ENCODE peak calls at places on chromosomes 6 and 20, in six cellular contexts. O is lung; A is substantia nigra; S is testis; E is CD4-positive, alpha-beta T cell; V is RWPE1. I is an unnamed sample.

GRCh38 chr6:134438825-134439224 is 120.9 kb upstream of the SGK1 start:
- DNase-seq in E (no peak), S (no peak), O (no peak), A (no peak), V (no peak), I (no peak)

GRCh38 chr6:155272353-155273222 is 8.8 kb downstream of the CLDN20 start:
- DNase-seq in A (no peak), S (no peak), V (no peak), E (no peak), O (no peak), I (no peak)

GRCh38 chr6:113065606-113066005 is 718.5 kb downstream of the RFPL4B start:
- DNase-seq in E (no peak), O (no peak), S (no peak), V (no peak), A (no peak), I (no peak)

GRCh38 chr20:57648878-57649616 is 28.8 kb upstream of the ZBP1 start:
- DNase-seq in O (no peak), V (no peak), E (peak; percentile 15), S (no peak), A (no peak), I (peak; percentile 17)

GRCh38 chr6:147390909-147391536 is 117.5 kb upstream of the SAMD5 start:
- DNase-seq in S (peak; percentile 43), V (peak; percentile 13), O (no peak), A (no peak), E (no peak), I (no peak)

GRCh38 chr6:72084992-72085569 is 198.7 kb downstream of the RIMS1 start:
- DNase-seq in A (no peak), S (no peak), O (no peak), E (no peak), V (no peak), I (no peak)

GRCh38 chr20:33630507-33630906 is 31.6 kb upstream of the C20orf144 start:
- DNase-seq in S (no peak), O (no peak), E (no peak), V (no peak), A (no peak), I (no peak)

GRCh38 chr6:132130530-132131298 is 179.5 kb upstream of the CCN2 start:
- DNase-seq in V (no peak), O (no peak), A (no peak), S (peak; percentile 30), E (no peak), I (no peak)

GRCh38 chr20:9298906-9299305 is 215.5 kb upstream of the LAMP5 start:
- DNase-seq in V (no peak), E (no peak), A (no peak), S (no peak), O (no peak), I (no peak)

GRCh38 chr6:19472168-19472567 is 365.0 kb upstream of the ID4 start:
- DNase-seq in V (peak; percentile 82), O (no peak), E (no peak), A (no peak), S (no peak), I (no peak)

GRCh38 chr6:35786810-35787209 is 6.0 kb downstream of the CLPSL1 start:
- DNase-seq in A (no peak), S (no peak), O (no peak), V (no peak), E (no peak), I (no peak)

GRCh38 chr6:152136449-152136825 is 329.0 kb downstream of the ESR1 start:
- DNase-seq in O (no peak), V (no peak), S (no peak), A (no peak), E (no peak), I (no peak)

GRCh38 chr6:158518196-158519127 is 41.4 kb upstream of the TMEM181 start:
- DNase-seq in E (peak; percentile 49), S (peak; percentile 66), O (no peak), V (peak; percentile 86), A (no peak), I (peak; percentile 55)

GRCh38 chr20:45067558-45067957 is 33.4 kb downstream of the KCNS1 start:
- DNase-seq in O (no peak), S (no peak), V (peak; percentile 68), E (no peak), A (no peak), I (no peak)

GRCh38 chr6:32967151-32968091 is 973 bp upstream of the BRD2 start:
- DNase-seq in A (no peak), O (no peak), S (no peak), V (no peak), E (no peak), I (no peak)

GRCh38 chr6:19804362-19805145 is 32.6 kb upstream of the ID4 start:
- DNase-seq in A (peak; percentile 64), S (peak; percentile 96), V (peak; percentile 88), O (peak; percentile 94), E (no peak), I (peak; percentile 90)

GRCh38 chr6:43496370-43497128 is 13.6 kb downstream of the LRRC73 start:
- DNase-seq in S (peak; percentile 51), A (no peak), O (no peak), E (no peak), V (peak; percentile 93), I (no peak)

GRCh38 chr6:119620846-119621570 is 271.4 kb upstream of the MAN1A1 start:
- DNase-seq in V (peak; percentile 60), O (no peak), A (no peak), S (no peak), E (no peak), I (no peak)

GRCh38 chr20:60138263-60139127 is 180.3 kb downstream of the CDH26 start:
- DNase-seq in O (peak; percentile 64), A (no peak), E (peak; percentile 45), S (peak; percentile 80), V (peak; percentile 55), I (no peak)

GRCh38 chr6:26305097-26305841 is 59.7 kb upstream of the BTN3A2 start:
- DNase-seq in A (no peak), V (no peak), S (peak; percentile 65), E (peak; percentile 70), O (no peak), I (no peak)

GRCh38 chr20:52193886-52194545 is 2.4 kb upstream of the ZFP64 start:
- DNase-seq in E (no peak), A (no peak), O (no peak), V (no peak), S (no peak), I (no peak)

GRCh38 chr20:32667030-32667429 is 6.7 kb downstream of the C20orf203 start:
- DNase-seq in E (no peak), O (no peak), V (no peak), S (no peak), A (no peak), I (no peak)

DNA sequence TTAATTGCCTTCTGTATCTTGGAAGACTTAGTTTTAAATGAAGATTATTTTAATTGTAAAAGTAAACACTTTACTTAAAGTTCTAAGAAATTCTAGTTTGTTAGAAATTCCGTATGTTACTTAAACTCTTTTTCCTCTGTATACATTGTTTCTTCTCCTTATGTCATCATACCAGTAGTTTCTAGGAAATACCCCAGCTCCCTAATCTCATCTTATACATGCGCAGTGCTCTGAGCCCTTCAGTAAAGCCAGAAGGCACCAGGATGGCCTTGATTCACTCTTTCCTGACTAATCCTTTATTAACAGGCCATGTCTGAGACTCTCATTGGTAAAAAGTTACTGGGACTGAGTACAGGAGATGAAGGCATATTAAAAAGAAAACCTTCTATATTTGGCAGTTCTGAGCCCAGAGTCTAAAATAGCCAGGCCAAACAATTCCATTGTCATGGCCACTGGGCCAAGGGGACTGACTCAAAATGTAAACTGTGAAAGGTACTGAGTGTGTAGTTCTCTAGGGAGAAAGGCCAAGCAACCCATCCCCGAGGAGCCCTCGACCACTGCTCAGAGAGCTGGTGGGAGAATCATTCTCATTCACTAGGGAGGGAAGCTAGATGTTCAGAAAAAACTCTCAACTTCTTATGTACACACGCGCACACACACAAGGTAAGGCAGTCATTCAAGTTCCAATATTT is 25.0 kb downstream of the SLC22A1 start:
- DNase-seq in A (no peak), E (no peak), V (no peak), O (no peak), S (no peak), I (no peak)
- H3K27ac ChIP-seq in A (no peak overlapping the region), E (no peak overlapping the region), V (no peak overlapping the region), O (no peak overlapping the region), S (no peak overlapping the region), I (no peak overlapping the region)

DNA sequence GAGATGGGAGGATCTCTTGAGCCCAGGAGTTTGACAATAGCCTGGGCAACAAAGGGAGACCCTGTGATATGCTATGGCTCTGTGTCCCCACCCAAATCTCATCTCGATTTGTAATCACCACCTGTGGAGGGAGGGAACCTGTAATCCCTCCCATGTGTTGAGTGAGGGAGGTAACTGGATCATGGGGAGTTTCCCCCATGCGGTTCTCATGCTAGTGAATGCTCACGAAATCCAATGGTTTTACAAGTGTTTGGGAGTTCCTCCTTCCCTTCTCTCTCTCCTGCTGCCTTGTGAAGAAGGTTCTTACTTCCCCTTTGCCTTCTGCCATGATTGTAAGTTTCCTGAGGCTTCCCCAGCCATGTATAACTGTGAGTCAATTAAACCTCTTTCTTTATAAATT is 3.4 kb downstream of the NUDT3 start:
- DNase-seq in E (no peak), V (no peak), S (no peak), A (no peak), O (no peak), I (no peak)
- H3K27ac ChIP-seq in E (no peak overlapping the region), V (no peak overlapping the region), S (no peak overlapping the region), A (no peak overlapping the region), O (no peak overlapping the region), I (peak overlapping the region; percentile 99)

DNA sequence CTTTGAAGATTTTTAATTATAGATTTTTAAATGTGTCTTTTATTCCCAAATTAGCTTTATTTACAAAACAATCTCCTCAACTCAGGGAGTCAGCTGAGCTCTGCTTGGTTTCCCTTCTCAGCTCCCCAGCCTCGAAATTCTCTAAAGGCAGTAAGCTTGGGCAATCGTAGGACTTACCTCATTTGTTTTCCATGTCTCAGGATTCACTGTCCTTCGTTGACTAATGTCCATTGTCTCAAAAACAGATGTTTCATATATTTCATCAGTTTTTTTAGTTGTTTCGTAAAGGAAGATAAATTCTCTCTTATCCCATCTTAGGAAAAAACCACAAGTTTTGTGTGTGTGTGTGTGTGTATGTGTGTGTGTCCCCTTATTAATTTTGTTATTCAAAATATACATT is 102.2 kb upstream of the ADGRF1 start:
- DNase-seq in O (no peak), E (no peak), A (no peak), S (no peak), V (no peak), I (no peak)
- H3K27ac ChIP-seq in O (no peak overlapping the region), E (no peak overlapping the region), A (no peak overlapping the region), S (no peak overlapping the region), V (no peak overlapping the region), I (no peak overlapping the region)

DNA sequence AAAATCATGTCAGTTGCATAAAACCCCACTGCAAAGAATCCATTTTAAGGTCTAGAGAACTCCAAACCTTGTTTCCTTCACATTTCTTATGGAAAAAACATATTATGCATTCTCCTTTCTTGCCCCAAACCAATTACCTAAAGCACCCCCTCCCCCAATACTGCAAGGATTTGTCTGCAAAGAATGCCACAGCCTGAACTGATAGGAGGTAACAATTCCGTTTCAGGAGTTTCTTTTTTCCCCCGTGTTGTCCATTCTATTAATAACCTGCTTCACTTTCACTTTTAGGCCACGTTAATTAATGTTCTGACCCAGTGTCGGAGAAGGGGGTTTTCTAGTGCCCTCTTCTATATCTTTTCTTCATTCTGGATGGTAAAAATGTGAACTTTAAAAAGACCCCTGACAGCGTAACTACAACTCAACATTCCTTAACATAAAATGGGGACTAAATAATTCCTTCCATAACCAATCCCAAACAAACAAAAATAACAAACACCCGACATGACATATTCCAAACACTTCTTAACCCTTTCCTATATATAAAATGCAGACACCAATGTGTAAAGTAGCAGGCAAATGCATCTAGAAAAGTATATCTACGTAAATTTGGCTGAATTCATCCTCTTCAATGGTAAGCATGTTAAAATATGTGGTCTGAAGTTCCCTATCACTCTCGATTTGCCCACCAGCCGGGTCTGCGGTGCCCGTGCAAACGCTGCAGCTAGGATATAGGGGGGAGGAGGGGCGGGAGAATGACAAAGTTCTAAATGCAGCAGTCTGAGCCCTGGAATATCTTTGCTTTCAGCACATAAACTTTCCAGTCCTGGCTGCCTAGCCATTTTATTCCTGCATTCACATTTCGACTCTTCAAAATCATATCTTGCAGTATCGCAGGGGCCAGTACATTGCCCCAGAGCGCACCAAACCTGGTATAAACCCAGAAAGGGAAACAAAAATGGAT is 978 bp downstream of the NRN1 start:
- DNase-seq in O (no peak), E (no peak), A (no peak), V (no peak), S (no peak), I (no peak)
- H3K27ac ChIP-seq in O (peak overlapping the region; percentile 54), E (no peak overlapping the region), A (no peak overlapping the region), V (no peak overlapping the region), S (no peak overlapping the region), I (peak overlapping the region; percentile 74)